ENCODE peak calls at places on chromosomes 1 and 21, in seven cellular contexts. N is lung, E is epithelial cell of esophagus, R is BJ, V is body of pancreas, W is neural progenitor cell, D is transverse colon. Z is an unnamed sample.

GRCh38 chr21:38914531-38915385 is 109.0 kb downstream of the ETS2 start:
- DNase-seq in R (no peak), V (no peak), D (peak), N (no peak), W (no peak), E (peak), Z (no peak)

GRCh38 chr1:171881466-171881865 is 40.2 kb downstream of the DNM3 start:
- DNase-seq in W (no peak), E (no peak), N (no peak), R (no peak), D (peak), V (no peak), Z (no peak)

GRCh38 chr1:195756109-195756508 is 852.1 kb downstream of the KCNT2 start:
- DNase-seq in W (no peak), R (no peak), V (no peak), N (no peak), E (no peak), D (no peak), Z (no peak)

GRCh38 chr21:44980562-44981489 is 41.0 kb downstream of the SLX9 start:
- DNase-seq in E (no peak), R (no peak), W (no peak), N (no peak), V (no peak), D (no peak), Z (no peak)

GRCh38 chr1:11982010-11982392 is 1.8 kb downstream of the MFN2 start:
- DNase-seq in W (peak), E (no peak), D (no peak), N (no peak), V (no peak), R (no peak), Z (no peak)

GRCh38 chr1:203522237-203522636 is 28.3 kb downstream of the OPTC start:
- DNase-seq in E (no peak), V (no peak), W (peak), D (no peak), R (no peak), N (no peak), Z (no peak)

GRCh38 chr21:41583274-41583790 is 75.4 kb upstream of the TMPRSS2 start:
- DNase-seq in E (peak), D (no peak), V (peak), N (peak), R (no peak), W (no peak), Z (no peak)

GRCh38 chr1:182783068-182783467 is 6.5 kb upstream of the NPL start:
- DNase-seq in E (no peak), R (no peak), D (no peak), N (no peak), W (peak), V (no peak), Z (no peak)

GRCh38 chr21:41961753-41962152 is 7.9 kb upstream of the C2CD2 start:
- DNase-seq in V (no peak), N (no peak), W (no peak), R (no peak), E (no peak), D (no peak), Z (no peak)

GRCh38 chr1:50978144-50978851 is 8.3 kb downstream of the CDKN2C start:
- DNase-seq in R (no peak), E (peak), W (peak), D (peak), N (peak), V (peak), Z (no peak)

GRCh38 chr21:44292812-44293195 is 7.0 kb upstream of the PFKL start:
- DNase-seq in D (no peak), E (no peak), W (no peak), N (no peak), R (no peak), V (no peak), Z (no peak)

GRCh38 chr1:177315270-177315669 is 144.5 kb downstream of the BRINP2 start:
- DNase-seq in N (no peak), D (no peak), V (no peak), W (no peak), E (peak), R (no peak), Z (no peak)

GRCh38 chr21:43308101-43308500 is 118.8 kb downstream of the SIK1 start:
- DNase-seq in D (no peak), E (no peak), V (no peak), N (no peak), R (no peak), W (no peak), Z (no peak)

GRCh38 chr1:243848165-243849088 is 1.6 kb downstream of the AKT3 start:
- DNase-seq in D (no peak), R (no peak), E (no peak), V (no peak), W (no peak), N (no peak), Z (no peak)

GRCh38 chr21:24995206-24995605 is 612.1 kb downstream of the MRPL39 start:
- DNase-seq in V (no peak), E (no peak), D (no peak), R (no peak), N (no peak), W (peak), Z (no peak)

GRCh38 chr1:45767035-45767434 is 16.6 kb upstream of the IPP start:
- DNase-seq in R (peak), N (no peak), W (no peak), E (no peak), V (no peak), D (no peak), Z (no peak)

GRCh38 chr1:100535264-100535663 is 2.7 kb upstream of the GPR88 start:
- DNase-seq in V (no peak), N (no peak), R (no peak), D (no peak), E (no peak), W (no peak), Z (no peak)

GRCh38 chr21:15441999-15442398 is 287.8 kb upstream of the USP25 start:
- DNase-seq in N (no peak), V (no peak), W (no peak), E (no peak), D (no peak), R (no peak), Z (no peak)

GRCh38 chr1:215899901-215900300 is 332.8 kb downstream of the KCTD3 start:
- DNase-seq in R (no peak), E (no peak), V (no peak), D (no peak), N (no peak), W (no peak), Z (no peak)

GRCh38 chr1:224459051-224459450 is 24.5 kb upstream of the WDR26 start:
- DNase-seq in R (no peak), V (no peak), D (no peak), N (no peak), W (no peak), E (no peak), Z (no peak)

GRCh38 chr1:54851928-54852524 is 35.0 kb downstream of the DHCR24 start:
- DNase-seq in R (no peak), D (no peak), E (no peak), N (no peak), V (no peak), W (no peak), Z (no peak)

GRCh38 chr1:45552309-45552708 is 1.7 kb downstream of the AKR1A1 start:
- DNase-seq in D (peak), V (peak), R (no peak), N (peak), E (peak), W (no peak), Z (no peak)

GRCh38 chr1:205208805-205209204 is 2.7 kb downstream of the DSTYK start:
- DNase-seq in D (no peak), W (no peak), N (no peak), V (no peak), E (no peak), R (no peak), Z (no peak)

GRCh38 chr1:11735854-11736745 is at the start of gene AGTRAP:
- DNase-seq in N (peak), R (peak), W (peak), E (peak), V (peak), D (peak), Z (no peak)

GRCh38 chr21:31913191-31913608 is 40.4 kb downstream of the HUNK start:
- DNase-seq in D (no peak), N (no peak), W (no peak), R (no peak), V (no peak), E (no peak), Z (no peak)

GRCh38 chr1:41791667-41792484 is 126.8 kb downstream of the HIVEP3 start:
- DNase-seq in N (no peak), R (no peak), D (no peak), W (no peak), E (no peak), V (no peak), Z (no peak)

GRCh38 chr1:18058522-18058921 is 49.1 kb upstream of the IGSF21 start:
- DNase-seq in V (no peak), W (peak), D (no peak), R (no peak), N (no peak), E (no peak), Z (no peak)

GRCh38 chr1:116882866-116883265 is 26.9 kb upstream of the PTGFRN start:
- DNase-seq in W (no peak), R (no peak), E (no peak), V (peak), N (no peak), D (no peak), Z (no peak)

GRCh38 chr1:168179411-168180147 is 817 bp downstream of the TIPRL start:
- DNase-seq in R (no peak), E (peak), V (no peak), D (no peak), W (peak), N (no peak), Z (no peak)

GRCh38 chr1:94122201-94122970 is 1.4 kb upstream of the ABCA4 start:
- DNase-seq in V (no peak), N (no peak), E (no peak), W (no peak), D (no peak), R (no peak), Z (no peak)

GRCh38 chr1:66628951-66629350 is 95.0 kb downstream of the SGIP1 start:
- DNase-seq in N (no peak), D (no peak), W (no peak), R (no peak), V (no peak), E (no peak), Z (no peak)

GRCh38 chr21:42051788-42052187 is 19.3 kb upstream of the UMODL1 start:
- DNase-seq in W (no peak), N (no peak), R (no peak), E (no peak), V (no peak), D (no peak), Z (no peak)

GRCh38 chr1:182620924-182621585 is 16.9 kb upstream of the RGS16 start:
- DNase-seq in W (no peak), N (no peak), D (no peak), R (no peak), V (no peak), E (no peak), Z (no peak)

GRCh38 chr1:26239936-26240335 is 5.9 kb downstream of the CEP85 start:
- DNase-seq in V (no peak), N (no peak), W (no peak), D (no peak), E (no peak), R (no peak), Z (no peak)

DNA sequence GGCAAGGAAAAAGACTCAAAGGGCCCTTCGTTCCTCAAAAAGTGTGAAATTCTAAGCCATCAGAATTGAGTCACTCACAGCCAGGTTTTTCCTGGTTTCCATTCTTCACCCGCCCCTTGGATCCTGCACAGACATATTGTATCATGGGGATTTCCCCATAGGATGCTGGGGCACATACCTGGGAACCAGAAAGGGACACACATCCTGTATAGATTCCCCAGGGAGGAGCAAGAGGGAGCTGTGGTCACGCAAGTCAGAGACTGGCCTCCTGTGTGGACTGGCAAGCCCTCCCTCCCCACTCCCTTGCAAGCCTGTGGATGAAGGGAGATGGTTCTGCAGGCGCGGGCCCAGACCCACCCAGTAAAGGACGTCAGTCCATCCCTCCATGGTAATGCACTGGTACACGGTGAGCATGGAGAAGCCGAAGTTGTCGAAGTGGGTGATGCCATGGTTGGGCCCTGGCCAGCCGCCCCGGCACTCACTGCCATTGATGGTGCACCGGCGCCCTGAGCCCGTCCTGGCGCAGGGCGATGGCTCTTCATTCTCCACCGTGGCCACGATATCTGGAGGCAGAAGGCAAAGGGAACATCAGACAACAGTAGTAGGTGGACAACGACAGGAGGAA is 23.2 kb downstream of the CACNA1S start:
- DNase-seq in D (no peak), R (no peak), N (no peak), E (peak), W (no peak), V (no peak), Z (no peak)
- TF ChIP-seq CTCF in D (no peak), R (no peak), N (no peak), E (peak), W (no peak), V (no peak), Z (no peak)

DNA sequence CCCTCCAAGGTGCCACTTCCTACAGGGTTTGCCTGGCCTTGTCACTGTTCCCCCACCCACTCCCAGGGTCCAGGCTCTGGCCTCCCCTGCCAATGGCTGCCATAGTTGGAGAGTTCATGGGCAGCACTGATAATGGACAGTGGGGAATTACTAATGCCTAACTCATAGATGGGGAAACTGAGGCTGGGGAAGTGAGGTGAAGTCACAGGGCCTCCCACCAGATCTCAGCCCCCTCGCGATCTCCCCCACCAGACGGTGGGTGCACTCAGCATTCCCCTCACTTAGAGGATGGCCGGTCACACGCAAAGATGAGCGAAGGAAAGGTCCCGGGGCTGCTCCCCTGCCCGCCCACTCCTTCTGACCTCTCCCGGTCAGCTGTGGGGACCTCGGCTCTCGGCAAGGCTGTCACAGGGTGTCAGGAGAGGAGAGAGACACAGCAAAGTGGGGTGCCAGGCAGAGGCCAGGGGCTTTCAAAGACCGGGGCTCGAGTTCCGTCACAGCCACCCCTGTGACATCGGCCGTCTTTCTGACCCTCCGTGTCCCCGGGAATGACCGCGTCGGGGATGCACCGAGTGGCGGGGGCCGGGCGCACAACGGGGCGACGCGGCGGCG is 230.0 kb upstream of the TMEM51 start:
- DNase-seq in E (no peak), N (no peak), W (no peak), D (no peak), R (no peak), V (no peak), Z (no peak)
- H3K4me3 ChIP-seq in E (peak), N (no peak), W (peak), D (no peak), R (peak), V (no peak), Z (peak)

GRCh38 chr1:2643414-2644077 is 10.7 kb upstream of the MMEL1 start:
- DNase-seq in N (no peak), R (no peak), E (no peak), W (no peak), D (no peak), V (no peak), Z (no peak)
- TF ChIP-seq CTCF in N (no peak), R (peak), E (no peak), W (no peak), D (no peak), V (no peak), Z (no peak)

DNA sequence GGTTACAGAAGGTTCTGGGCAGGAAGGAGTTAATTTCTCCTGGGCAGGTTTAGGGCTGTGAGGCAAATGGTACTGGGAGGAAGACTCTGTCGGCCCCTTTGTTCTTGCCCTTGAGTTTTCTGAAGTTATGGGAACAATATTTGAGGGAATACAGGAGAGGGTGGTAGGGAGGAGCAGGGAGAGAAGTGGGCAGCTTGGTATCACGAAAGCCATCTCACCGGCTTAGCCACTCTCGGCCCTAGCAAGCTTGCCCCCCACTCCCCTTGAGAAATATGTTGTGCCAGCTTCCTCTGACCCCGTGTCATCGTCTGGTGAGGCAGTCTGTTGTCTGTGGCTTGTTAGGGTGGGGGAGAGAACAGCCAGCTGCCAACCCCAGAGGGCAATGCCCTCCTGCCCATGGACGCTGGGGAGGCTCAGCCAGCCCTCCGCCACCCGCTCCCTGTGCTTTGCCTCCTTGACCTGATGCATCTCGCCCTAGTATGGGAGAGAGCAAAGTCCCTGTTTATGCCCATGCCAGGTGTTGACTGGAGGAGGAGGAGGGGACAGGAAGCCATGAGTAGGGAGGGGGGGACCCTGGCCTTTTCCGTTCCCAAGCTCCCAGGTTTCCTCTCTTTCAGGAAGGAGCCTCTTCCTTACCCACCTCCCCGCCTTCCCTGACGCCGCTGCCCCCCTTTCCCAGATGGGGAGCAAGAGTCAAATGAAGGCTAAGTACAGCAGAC is 1.2 kb downstream of the EFNA1 start:
- DNase-seq in N (no peak), R (no peak), D (peak), E (peak), W (no peak), V (peak), Z (no peak)
- H3K4me3 ChIP-seq in N (peak), R (no peak), D (peak), E (peak), W (peak), V (peak), Z (peak)

GRCh38 chr1:202122639-202123335 is at the start of gene GPR37L1:
- DNase-seq in N (peak), E (no peak), R (no peak), V (peak), D (no peak), W (peak), Z (no peak)
- TF ChIP-seq CTCF in N (peak), E (no peak), R (peak), V (peak), D (peak), W (peak), Z (peak)

GRCh38 chr1:16946646-16947045 is 24.9 kb downstream of the CROCC start:
- DNase-seq in D (no peak), R (no peak), W (no peak), E (no peak), N (no peak), V (no peak), Z (no peak)
- H3K4me3 ChIP-seq in D (no peak), R (no peak), W (no peak), E (no peak), N (no peak), V (no peak), Z (no peak)

GRCh38 chr1:235157150-235157549 is 3.9 kb downstream of the RBM34 start:
- DNase-seq in V (no peak), D (no peak), N (no peak), R (no peak), E (no peak), W (no peak), Z (no peak)

GRCh38 chr1:235160395-235160964 is 570 bp downstream of the RBM34 start:
- DNase-seq in R (peak), N (no peak), W (no peak), V (no peak), D (no peak), E (peak), Z (peak)

GRCh38 chr1:235158680-235159079 is 2.4 kb downstream of the RBM34 start:
- DNase-seq in N (no peak), V (no peak), W (no peak), R (no peak), E (no peak), D (no peak), Z (no peak)

GRCh38 chr1:235161685-235162327 is 756 bp upstream of the RBM34 start:
- DNase-seq in N (no peak), W (peak), R (no peak), V (no peak), D (no peak), E (no peak), Z (no peak)

DNA sequence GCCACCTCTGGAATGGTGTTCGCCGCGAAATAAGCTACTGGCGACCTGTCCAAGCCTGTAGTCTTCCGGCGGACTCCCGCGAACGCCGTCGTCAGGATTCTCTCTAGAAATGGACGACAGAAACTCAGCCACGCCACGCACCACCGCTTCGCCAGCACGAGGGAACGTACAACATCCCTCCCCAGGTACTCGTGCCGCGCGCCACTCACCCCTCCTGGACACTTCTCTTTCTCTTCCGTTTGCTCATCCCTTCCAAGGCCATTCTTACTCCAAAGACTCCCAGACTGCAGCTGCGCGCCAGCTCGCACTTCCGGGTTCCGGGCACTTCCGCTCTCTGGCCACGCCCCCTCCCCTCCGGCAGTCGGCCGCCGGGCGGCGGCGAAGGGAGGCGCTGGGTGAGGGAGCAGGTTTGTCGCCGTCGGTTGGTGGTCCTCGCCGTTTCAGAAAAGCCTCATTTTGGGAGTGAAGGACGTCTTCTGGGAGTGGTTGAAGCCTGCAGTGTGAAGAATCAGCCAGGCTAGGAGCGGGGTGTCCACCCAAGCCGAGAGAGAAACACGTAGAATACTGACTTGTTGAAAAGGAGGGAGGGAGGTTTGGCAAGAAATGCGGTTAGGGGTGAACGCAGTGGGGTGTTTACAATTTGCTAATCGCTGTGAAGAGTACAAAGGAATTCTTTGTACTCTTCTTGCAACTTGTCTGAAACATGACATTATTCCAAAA is at the start of gene RBM34:
- DNase-seq in R (peak), V (peak), D (peak), E (peak), W (peak), N (peak), Z (peak)
- TF ChIP-seq CTCF in R (peak), V (peak), D (peak), E (peak), W (peak), N (peak), Z (peak)

Z was measured in epithelial cell of proximal tubule.